ENCODE peak calls at places on chromosomes 3 and 15, in nine cellular contexts. U is fibroblast of the aortic adventitia; V is lower lobe of right lung; J is AG04450; Z is effector CD4-positive, alpha-beta T cell; M is activated T-cell treated with anti-CD3 and anti-CD28 coated beads, Interleukin-2, amount 50 U/mL, for 1 hour; Y is nucleus accumbens; W is M059J; I is mammary epithelial cell. D is an unnamed sample.

GRCh38 chr3:114569186-114569585 is 275.4 kb downstream of the TIGIT start:
- DNase-seq in U (no peak), V (no peak), J (no peak), Z (no peak), M (no peak), Y (no peak), W (peak), I (peak), D (no peak)

GRCh38 chr3:59052803-59053411 is 3.1 kb upstream of the CFAP20DC start:
- DNase-seq in U (peak), V (no peak), J (peak), Z (no peak), M (no peak), Y (no peak), W (peak), I (peak), D (no peak)

GRCh38 chr3:15325228-15325627 is 7.2 kb downstream of the SH3BP5 start:
- DNase-seq in U (peak), V (no peak), J (peak), Z (no peak), M (no peak), Y (no peak), W (peak), I (peak), D (no peak)

GRCh38 chr3:143339451-143339850 is 219.9 kb downstream of the CHST2 start:
- DNase-seq in U (no peak), V (no peak), J (no peak), Z (no peak), M (no peak), Y (no peak), W (no peak), I (no peak), D (no peak)

GRCh38 chr15:71291247-71291646 is 176.0 kb downstream of the THSD4 start:
- DNase-seq in U (peak), V (no peak), J (no peak), Z (no peak), M (no peak), Y (no peak), W (no peak), I (no peak), D (no peak)

GRCh38 chr3:20905210-20905805 is 719.3 kb upstream of the SGO1 start:
- DNase-seq in U (no peak), V (no peak), J (no peak), Z (no peak), M (no peak), Y (no peak), W (no peak), I (peak), D (no peak)

GRCh38 chr3:134486577-134487041 is 752 bp downstream of the CEP63 start:
- DNase-seq in U (peak), V (no peak), J (no peak), Z (peak), M (no peak), Y (no peak), W (peak), I (no peak), D (no peak)

GRCh38 chr15:70272565-70273355 is 175.0 kb upstream of the TLE3 start:
- DNase-seq in U (no peak), V (no peak), J (no peak), Z (no peak), M (no peak), Y (no peak), W (no peak), I (no peak), D (no peak)

GRCh38 chr3:4935347-4935746 is 43.9 kb upstream of the BHLHE40 start:
- DNase-seq in U (no peak), V (no peak), J (no peak), Z (no peak), M (no peak), Y (no peak), W (peak), I (peak), D (no peak)

GRCh38 chr3:153762411-153763235 is 358.6 kb upstream of the ARHGEF26 start:
- DNase-seq in U (peak), V (no peak), J (no peak), Z (no peak), M (no peak), Y (no peak), W (no peak), I (no peak), D (no peak)

GRCh38 chr15:101310508-101310907 is 15.5 kb upstream of the SNRPA1 start:
- DNase-seq in U (no peak), V (no peak), J (no peak), Z (no peak), M (peak), Y (no peak), W (no peak), I (no peak), D (no peak)